ENCODE peak calls at places on chromosomes 13 and 19, in eight cellular contexts. Y is fibroblast of mammary gland; W is midbrain; X is ovary; P is CD8-positive, alpha-beta T cell; A is right cardiac atrium; Q is non-pigmented ciliary epithelial cell; R is NCI-H2107. S is an unnamed sample.

GRCh38 chr13:73000027-73000674 is 58.7 kb upstream of the KLF5 start:
- DNase-seq in A (no peak), Q (peak; percentile 20), R (no peak), X (no peak), P (no peak), W (no peak), Y (peak; percentile 2), S (no peak)

GRCh38 chr19:44303976-44304568 is 753 bp downstream of the ZNF235 start:
- DNase-seq in Q (no peak), W (peak; percentile 6), P (no peak), X (no peak), R (no peak), A (no peak), Y (peak; percentile 47), S (no peak)

GRCh38 chr13:78028960-78029359 is 110.3 kb upstream of the EDNRB start:
- DNase-seq in Q (no peak), X (no peak), Y (no peak), A (no peak), P (no peak), R (no peak), W (no peak), S (no peak)

GRCh38 chr13:25300861-25301346 is 521 bp upstream of the NUP58 start:
- DNase-seq in W (no peak), P (peak; percentile 4), A (peak; percentile 66), Q (no peak), R (no peak), Y (peak; percentile 34), X (peak; percentile 45), S (peak; percentile 35)

GRCh38 chr13:48532473-48533206 is at the start of gene RCBTB2:
- DNase-seq in Q (peak; percentile 75), Y (peak; percentile 97), A (peak; percentile 100), P (peak; percentile 99), R (peak; percentile 94), W (peak; percentile 98), X (peak; percentile 100), S (peak; percentile 97)

GRCh38 chr13:44713793-44714469 is 137.8 kb upstream of the TSC22D1 start:
- DNase-seq in A (peak; percentile 51), X (no peak), Y (peak; percentile 91), W (no peak), P (no peak), Q (peak; percentile 97), R (no peak), S (no peak)

GRCh38 chr13:106100261-106100919 is 435.1 kb downstream of the EFNB2 start:
- DNase-seq in R (no peak), Y (no peak), X (no peak), W (no peak), P (no peak), Q (no peak), A (peak; percentile 67), S (no peak)

GRCh38 chr13:73417012-73417615 is 358.3 kb downstream of the KLF5 start:
- DNase-seq in W (no peak), P (no peak), R (no peak), X (no peak), Y (peak; percentile 13), A (no peak), Q (no peak), S (no peak)

GRCh38 chr13:107866666-107867623 is 348.4 kb downstream of the LIG4 start:
- DNase-seq in A (no peak), W (peak; percentile 34), Q (no peak), R (peak; percentile 15), P (no peak), Y (peak; percentile 20), X (no peak), S (peak; percentile 52)

GRCh38 chr19:1502433-1503088 is 10.3 kb downstream of the ADAMTSL5 start:
- DNase-seq in A (no peak), W (no peak), P (no peak), X (no peak), Q (no peak), Y (no peak), R (no peak), S (no peak)

GRCh38 chr19:45468803-45469131 is 971 bp downstream of the FOSB start:
- DNase-seq in P (no peak), Q (no peak), X (no peak), R (no peak), Y (peak; percentile 45), A (no peak), W (no peak), S (no peak)

GRCh38 chr13:73778242-73778864 is 355.9 kb downstream of the KLF12 start:
- DNase-seq in W (no peak), P (no peak), Q (no peak), R (no peak), Y (no peak), X (no peak), A (no peak), S (no peak)

GRCh38 chr19:13804830-13805683 is 9.8 kb downstream of the ZSWIM4 start:
- DNase-seq in X (no peak), Y (no peak), Q (no peak), P (no peak), R (no peak), W (no peak), A (peak; percentile 76), S (no peak)

GRCh38 chr13:32471187-32471922 is 43.4 kb upstream of the N4BP2L1 start:
- DNase-seq in R (no peak), W (peak; percentile 26), A (peak; percentile 66), Q (peak; percentile 38), P (no peak), Y (peak; percentile 40), X (peak; percentile 33), S (peak; percentile 83)

GRCh38 chr19:7940841-7941240 is 2.6 kb downstream of the TIMM44 start:
- DNase-seq in R (no peak), Y (no peak), Q (no peak), X (no peak), A (no peak), P (no peak), W (no peak), S (no peak)

GRCh38 chr13:106348032-106348431 is 187.4 kb downstream of the EFNB2 start:
- DNase-seq in Y (peak; percentile 28), R (no peak), Q (no peak), W (no peak), P (no peak), X (no peak), A (no peak), S (no peak)

GRCh38 chr13:52933547-52934167 is 85.2 kb upstream of the PCDH8 start:
- DNase-seq in Y (no peak), X (no peak), P (no peak), Q (no peak), A (no peak), R (no peak), W (no peak), S (no peak)

GRCh38 chr13:80235131-80235530 is 105.8 kb downstream of the SPRY2 start:
- DNase-seq in X (no peak), R (no peak), W (peak; percentile 7), Q (no peak), A (no peak), P (no peak), Y (no peak), S (no peak)

GRCh38 chr19:6318772-6319171 is 14.6 kb downstream of the ACER1 start:
- DNase-seq in X (no peak), P (no peak), W (no peak), Q (peak; percentile 6), R (no peak), Y (peak; percentile 31), A (no peak), S (no peak)

GRCh38 chr13:72652681-72653080 is 74.7 kb downstream of the MZT1 start:
- DNase-seq in A (no peak), Q (no peak), R (no peak), X (no peak), P (no peak), Y (no peak), W (no peak), S (no peak)

S was measured in dorsolateral prefrontal cortex.